ENCODE peak calls at places on chromosomes 4 and X, in nine cellular contexts. T, W, B, F, Q, S, M, P and X are unnamed samples.

GRCh38 chr4:78776031-78776728 is at the start of gene BMP2K:
- DNase-seq in B (peak; percentile 57), F (peak; percentile 86), T (peak; percentile 83), Q (peak; percentile 90), S (no peak), M (peak; percentile 87), P (peak; percentile 63), W (peak; percentile 81), X (peak; percentile 88)

GRCh38 chrX:12441376-12442128 is 303.3 kb downstream of the FRMPD4 start:
- DNase-seq in P (no peak), F (no peak), M (no peak), T (no peak), S (no peak), B (no peak), Q (no peak), W (no peak), X (no peak)

GRCh38 chr4:54005475-54005874 is 58.9 kb downstream of the CHIC2 start:
- DNase-seq in W (no peak), F (no peak), B (no peak), T (no peak), P (no peak), Q (no peak), M (no peak), S (no peak), X (no peak)

GRCh38 chrX:155880586-155881157 is 473 bp upstream of the VAMP7 start:
- DNase-seq in S (no peak), M (no peak), T (no peak), B (no peak), Q (no peak), W (no peak), F (no peak), P (no peak), X (no peak)

GRCh38 chr4:56907489-56908205 is at the start of gene REST:
- DNase-seq in P (peak; percentile 62), W (peak; percentile 83), S (no peak), T (peak; percentile 84), Q (peak; percentile 91), M (peak; percentile 89), F (peak; percentile 88), B (peak; percentile 21), X (peak; percentile 84)

GRCh38 chr4:98474408-98474844 is 184.0 kb downstream of the TSPAN5 start:
- DNase-seq in S (no peak), T (no peak), B (no peak), W (no peak), F (no peak), Q (no peak), M (no peak), P (no peak), X (no peak)

GRCh38 chr4:75995727-75996126 is 5.0 kb upstream of the SDAD1 start:
- DNase-seq in W (no peak), T (no peak), S (no peak), B (peak; percentile 49), M (no peak), F (no peak), P (no peak), Q (no peak), X (no peak)

GRCh38 chr4:151605215-151605614 is 155.6 kb downstream of the GATB start:
- DNase-seq in T (no peak), P (no peak), B (no peak), M (no peak), S (no peak), F (no peak), W (no peak), Q (no peak), X (no peak)

GRCh38 chr4:13919021-13919441 is 291.5 kb upstream of the BOD1L1 start:
- DNase-seq in W (no peak), S (no peak), T (no peak), B (no peak), F (no peak), M (no peak), Q (no peak), P (no peak), X (no peak)

GRCh38 chr4:14837860-14838259 is 164.4 kb upstream of the CPEB2 start:
- DNase-seq in M (no peak), S (no peak), Q (no peak), B (no peak), F (no peak), W (no peak), P (no peak), T (no peak), X (no peak)

GRCh38 chr4:81215936-81216335 is 914 bp upstream of the PRKG2 start:
- DNase-seq in F (no peak), P (no peak), M (no peak), B (no peak), T (no peak), S (no peak), W (no peak), Q (no peak), X (no peak)

DNA sequence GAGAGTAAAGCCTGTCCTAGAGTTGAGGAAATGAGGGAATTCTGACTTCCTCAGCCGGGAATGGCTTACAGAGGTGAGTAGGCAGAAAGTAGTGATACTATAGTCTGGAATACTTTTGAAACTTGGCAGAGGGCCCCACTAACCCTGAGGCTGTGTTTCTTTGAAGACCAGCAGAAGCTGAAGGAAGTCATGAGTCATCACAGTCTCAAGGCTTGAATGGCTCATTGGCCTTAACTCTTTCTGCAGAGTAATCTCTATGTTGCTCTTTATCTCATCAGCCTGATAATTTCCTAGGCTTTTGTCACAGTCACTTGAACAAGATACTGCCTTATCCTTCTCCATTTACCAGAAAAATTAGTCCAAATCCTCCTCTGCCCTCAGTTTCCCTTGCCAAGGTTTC is 80.8 kb downstream of the ANKRD50 start:
- DNase-seq in W (peak; percentile 51), T (peak; percentile 57), P (no peak), F (peak; percentile 8), Q (no peak), M (no peak), S (no peak), B (no peak), X (no peak)
- H3K4me1 ChIP-seq in W (no peaks in the 10 kb centered on the region), T (no peaks in the 10 kb centered on the region), P (no peaks in the 10 kb centered on the region), F (no peaks in the 10 kb centered on the region), Q (no peaks in the 10 kb centered on the region), M (no peaks in the 10 kb centered on the region), S (no peaks in the 10 kb centered on the region), B (no peaks in the 10 kb centered on the region), X (no peaks in the 10 kb centered on the region)

DNA sequence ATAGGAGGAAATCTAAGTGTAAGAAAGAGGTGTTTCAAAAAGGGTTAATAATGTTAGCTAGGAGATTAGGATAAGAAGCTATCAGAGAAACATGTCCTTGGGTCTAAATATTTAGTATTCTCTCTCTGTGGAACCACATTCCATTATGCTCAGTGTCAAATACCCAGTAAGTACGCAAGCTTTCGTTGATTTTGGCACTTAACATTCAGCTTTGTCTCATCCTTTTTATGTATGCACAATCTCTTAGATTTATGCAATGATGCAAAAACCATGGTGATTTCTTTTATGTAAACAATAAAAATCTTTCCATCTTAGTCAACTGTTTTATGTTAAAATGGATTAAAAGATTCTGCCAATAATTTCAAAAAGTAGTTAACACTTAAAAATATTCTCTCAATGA is 129.2 kb downstream of the KLHL13 start:
- DNase-seq in Q (no peak), T (no peak), M (no peak), W (no peak), F (no peak), P (no peak), B (no peak), S (no peak), X (no peak)
- TF ChIP-seq POLR2A in Q (no peak), T (no peak), M (no peak), W (no peak), F (no peak), P (no peak), B (no peak), S (no peak), X (no peak)

GRCh38 chr4:176340871-176341685 is 21.3 kb downstream of the SPCS3 start:
- DNase-seq in S (no peak), Q (no peak), M (no peak), F (no peak), P (no peak), W (no peak), B (peak; percentile 24), T (no peak), X (no peak)
- TF ChIP-seq CTCF in S (peak; percentile 55), Q (peak; percentile 55), M (no peak), F (peak; percentile 58), P (peak; percentile 51), W (peak; percentile 36), B (peak; percentile 51), T (peak; percentile 24), X (peak; percentile 60)

GRCh38 chr4:168759321-168759720 is 250.7 kb downstream of the CBR4 start:
- DNase-seq in T (no peak), M (no peak), W (no peak), B (no peak), P (no peak), Q (no peak), F (no peak), S (no peak), X (no peak)
- H3K4me1 ChIP-seq in T (no peaks in the 10 kb centered on the region), M (no peaks in the 10 kb centered on the region), W (no peaks in the 10 kb centered on the region), B (no peaks in the 10 kb centered on the region), P (peaks cover 6% of the 10 kb centered on the region), Q (no peaks in the 10 kb centered on the region), F (no peaks in the 10 kb centered on the region), S (no peaks in the 10 kb centered on the region), X (no peaks in the 10 kb centered on the region)